ENCODE peak calls at places on chromosomes 5 and 9, in six cellular contexts. Y is mucosa of descending colon, T is BE2C, V is Panc1, J is ascending aorta, I is mammary epithelial cell. O is an unnamed sample. For H3K4me1, the result is how much of the 10 kb centered on the place peaks cover.

GRCh38 chr5:956941-957729 is 51.5 kb upstream of the NKD2 start:
- DNase-seq in Y (peak), T (no peak), V (peak), J (no peak), I (peak), O (no peak)

GRCh38 chr9:27356446-27356845 is 59.5 kb upstream of the EQTN start:
- DNase-seq in Y (no peak), T (no peak), V (no peak), J (no peak), I (no peak), O (no peak)

GRCh38 chr5:40221796-40222195 is 457.9 kb upstream of the PTGER4 start:
- DNase-seq in Y (no peak), T (no peak), V (no peak), J (no peak), I (peak), O (no peak)

GRCh38 chr5:144487761-144488160 is 317.1 kb downstream of the KCTD16 start:
- DNase-seq in Y (no peak), T (no peak), V (no peak), J (no peak), I (no peak), O (no peak)

GRCh38 chr9:84736076-84736475 is 66.5 kb downstream of the NTRK2 start:
- DNase-seq in Y (no peak), T (no peak), V (no peak), J (no peak), I (no peak), O (no peak)

GRCh38 chr9:5382479-5382878 is 42.8 kb upstream of the RLN1 start:
- DNase-seq in Y (no peak), T (no peak), V (no peak), J (no peak), I (no peak), O (no peak)

GRCh38 chr9:79001012-79001411 is 570.8 kb upstream of the TLE4 start:
- DNase-seq in Y (no peak), T (no peak), V (no peak), J (no peak), I (no peak), O (no peak)

GRCh38 chr5:159874308-159874707 is 42.0 kb upstream of the ADRA1B start:
- DNase-seq in Y (no peak), T (no peak), V (no peak), J (no peak), I (peak), O (no peak)

GRCh38 chr5:14405706-14406553 is 175.7 kb upstream of the OTULINL start:
- DNase-seq in Y (peak), T (no peak), V (no peak), J (no peak), I (no peak), O (no peak)

GRCh38 chr5:41821051-41821450 is 49.2 kb downstream of the OXCT1 start:
- DNase-seq in Y (no peak), T (no peak), V (no peak), J (no peak), I (no peak), O (no peak)

GRCh38 chr5:82050955-82051354 is 79.1 kb downstream of the ATG10 start:
- DNase-seq in Y (no peak), T (no peak), V (no peak), J (no peak), I (no peak), O (no peak)

GRCh38 chr5:150787659-150788058 is 9.1 kb downstream of the SMIM3 start:
- DNase-seq in Y (no peak), T (no peak), V (no peak), J (no peak), I (no peak), O (no peak)

GRCh38 chr5:172820046-172820767 is 13.8 kb upstream of the ERGIC1 start:
- DNase-seq in Y (peak), T (no peak), V (no peak), J (no peak), I (peak), O (peak)

GRCh38 chr9:91840882-91841281 is 109.1 kb downstream of the ROR2 start:
- DNase-seq in Y (no peak), T (no peak), V (no peak), J (no peak), I (no peak), O (peak)

GRCh38 chr9:77449177-77450092 is 198.7 kb downstream of the GNA14 start:
- DNase-seq in Y (no peak), T (no peak), V (no peak), J (no peak), I (peak), O (no peak)

GRCh38 chr5:88542786-88543185 is 274.1 kb upstream of the TMEM161B start:
- DNase-seq in Y (no peak), T (no peak), V (no peak), J (no peak), I (no peak), O (no peak)

GRCh38 chr5:76256116-76256889 is 146.8 kb upstream of the IQGAP2 start:
- DNase-seq in Y (peak), T (peak), V (peak), J (no peak), I (peak), O (peak)

GRCh38 chr5:110054240-110054639 is 364.5 kb downstream of the MAN2A1 start:
- DNase-seq in Y (peak), T (peak), V (no peak), J (peak), I (peak), O (peak)

GRCh38 chr5:137802282-137803210 is 48.4 kb upstream of the HNRNPA0 start:
- DNase-seq in Y (no peak), T (no peak), V (no peak), J (no peak), I (no peak), O (no peak)

GRCh38 chr9:297104-297794 is 82.6 kb downstream of the DOCK8 start:
- DNase-seq in Y (no peak), T (no peak), V (no peak), J (peak), I (peak), O (no peak)

GRCh38 chr5:95591490-95591901 is 28.4 kb upstream of the GPR150 start:
- DNase-seq in Y (no peak), T (no peak), V (peak), J (no peak), I (peak), O (no peak)

GRCh38 chr5:38666668-38667498 is 110.4 kb upstream of the LIFR start:
- DNase-seq in Y (no peak), T (peak), V (no peak), J (no peak), I (no peak), O (no peak)

GRCh38 chr5:35202319-35203111 is 27.8 kb downstream of the PRLR start:
- DNase-seq in Y (peak), T (peak), V (no peak), J (no peak), I (no peak), O (no peak)

GRCh38 chr5:104843822-104844221 is 1281.2 kb upstream of the NUDT12 start:
- DNase-seq in Y (no peak), T (no peak), V (no peak), J (no peak), I (no peak), O (no peak)
- H3K4me1 ChIP-seq in Y (under half), T (under half), V (under half), J (under half), I (under half), O (under half)

GRCh38 chr5:99034336-99034735 is 105.5 kb upstream of the CHD1 start:
- DNase-seq in Y (peak), T (no peak), V (no peak), J (no peak), I (no peak), O (no peak)
- H3K4me1 ChIP-seq in Y (under half), T (under half), V (under half), J (under half), I (under half), O (under half)

DNA sequence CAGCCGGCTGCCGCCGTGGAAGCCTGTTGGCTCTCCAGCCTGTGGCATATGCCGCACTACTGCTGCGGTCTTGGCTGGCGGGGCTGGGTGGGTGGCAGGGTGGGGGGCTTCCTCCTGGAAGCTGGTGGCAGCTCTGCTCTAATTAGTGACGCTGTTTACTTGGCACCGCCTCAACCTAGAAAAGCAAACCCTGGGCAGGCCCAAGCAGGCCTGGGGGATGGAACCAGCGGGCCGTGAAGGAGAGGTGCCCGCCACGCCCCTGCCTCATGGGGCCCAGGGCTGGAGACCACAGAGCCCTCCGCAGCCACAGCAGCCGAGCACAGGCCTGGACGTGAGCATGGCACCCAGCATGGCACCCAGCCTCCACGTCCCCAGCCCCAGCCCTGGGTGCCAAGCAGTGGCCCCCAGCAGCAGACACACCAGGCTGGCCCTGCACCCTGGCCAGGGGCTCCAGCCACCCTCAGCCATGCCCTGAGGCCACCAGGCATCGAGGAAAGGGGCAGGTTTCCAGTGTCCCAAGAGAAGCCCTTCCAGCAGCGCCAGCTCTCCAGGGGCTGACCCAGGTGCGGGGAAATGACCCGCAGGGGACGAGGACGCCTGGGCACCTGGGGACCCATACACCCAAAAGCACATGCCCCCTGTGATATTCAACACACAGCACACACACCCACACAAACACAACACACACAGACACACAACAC is 5.4 kb upstream of the CCDC187 start:
- DNase-seq in Y (no peak), T (peak), V (no peak), J (no peak), I (no peak), O (no peak)
- H3K4me1 ChIP-seq in Y (under half), T (under half), V (under half), J (under half), I (under half), O (under half)

GRCh38 chr9:120869360-120869687 is 7.7 kb downstream of the PHF19 start:
- DNase-seq in Y (no peak), T (no peak), V (no peak), J (no peak), I (no peak), O (no peak)
- H3K4me1 ChIP-seq in Y (under half), T (under half), V (under half), J (under half), I (under half), O (under half)

DNA sequence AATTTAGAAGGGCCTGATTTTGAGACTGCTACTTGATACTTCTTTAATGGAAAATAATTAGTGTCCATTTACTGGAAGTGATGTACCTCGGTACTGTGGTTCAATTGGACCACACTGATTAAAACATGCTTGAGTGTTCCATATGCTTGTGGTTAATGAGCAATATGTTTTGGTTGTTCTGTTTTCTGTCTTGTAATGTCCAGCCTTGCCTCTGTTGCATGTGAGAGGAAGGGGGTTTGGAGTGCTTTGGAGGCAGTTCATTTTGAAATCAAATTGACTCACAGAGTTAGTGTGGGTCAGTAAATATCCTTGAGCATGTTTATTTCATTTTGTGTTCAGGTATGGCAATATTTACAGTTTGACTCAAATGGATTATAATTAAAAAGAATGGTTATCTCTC is 334.4 kb downstream of the ARHGEF28 start:
- DNase-seq in Y (no peak), T (no peak), V (no peak), J (no peak), I (peak), O (no peak)
- H3K4me1 ChIP-seq in Y (under half), T (under half), V (under half), J (under half), I (under half), O (under half)

DNA sequence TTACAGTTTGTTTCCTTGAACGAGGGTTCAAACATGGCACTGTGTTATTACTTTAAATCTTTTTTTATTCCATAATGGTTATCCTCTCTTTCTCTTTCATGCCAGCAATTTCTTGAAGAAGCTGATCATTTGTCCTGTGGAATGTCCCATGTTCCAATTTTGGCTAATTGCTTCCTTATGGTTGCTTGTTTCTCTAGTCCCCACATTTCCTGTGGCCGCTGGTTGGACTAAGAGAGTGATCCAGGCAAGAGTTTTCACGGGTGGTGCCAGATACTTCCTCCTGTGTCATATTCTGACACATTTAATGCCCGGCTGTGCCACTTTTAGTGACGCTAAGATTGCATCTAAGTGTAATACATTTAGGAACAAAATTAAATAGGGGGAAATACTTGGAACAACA is 83.8 kb upstream of the FAM169A start:
- DNase-seq in Y (no peak), T (no peak), V (no peak), J (no peak), I (no peak), O (no peak)
- H3K4me1 ChIP-seq in Y (under half), T (under half), V (under half), J (under half), I (under half), O (under half)

GRCh38 chr9:128382261-128382660 is 11.1 kb downstream of the URM1 start:
- DNase-seq in Y (no peak), T (peak), V (no peak), J (no peak), I (no peak), O (no peak)

GRCh38 chr9:128384801-128385492 is 13.8 kb downstream of the URM1 start:
- DNase-seq in Y (no peak), T (no peak), V (no peak), J (no peak), I (no peak), O (no peak)

GRCh38 chr9:128383007-128383753 is 12.0 kb downstream of the URM1 start:
- DNase-seq in Y (no peak), T (no peak), V (no peak), J (no peak), I (no peak), O (no peak)

GRCh38 chr9:128383791-128384190 is 12.6 kb downstream of the URM1 start:
- DNase-seq in Y (no peak), T (no peak), V (no peak), J (no peak), I (no peak), O (no peak)

DNA sequence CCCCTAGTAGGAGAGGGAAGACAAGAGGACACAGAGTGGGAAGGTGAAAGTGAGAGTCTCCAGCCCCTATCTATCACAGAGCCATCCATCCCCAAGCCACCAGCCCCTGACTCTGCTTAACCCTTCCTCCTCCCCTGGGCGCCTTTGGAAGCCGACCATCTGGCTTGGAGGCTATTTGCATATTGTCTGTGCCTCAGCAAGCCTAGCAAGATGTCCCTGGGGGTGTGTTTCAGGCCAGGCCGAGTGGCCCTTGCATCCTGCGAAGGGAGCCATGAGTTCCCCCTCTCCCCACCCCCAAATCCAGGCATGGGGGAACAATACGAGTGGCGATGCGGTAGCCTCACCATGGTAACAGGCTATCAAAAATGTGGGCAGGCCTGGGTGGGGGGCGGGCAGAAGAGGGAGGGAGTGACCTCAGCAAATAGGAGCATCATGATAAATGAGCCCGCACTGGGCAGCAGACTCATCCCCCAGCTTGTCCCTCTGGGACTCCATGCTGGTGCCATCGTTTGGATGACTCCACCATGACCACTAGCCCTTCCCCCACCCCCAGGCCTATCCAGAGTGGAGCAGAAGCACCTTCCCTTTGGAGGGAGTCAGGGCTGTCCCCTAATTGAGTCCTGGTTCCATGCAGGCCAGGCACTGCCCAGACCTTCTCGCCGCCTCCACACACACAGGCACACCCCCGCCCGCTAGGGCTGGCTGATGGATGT is 14.5 kb downstream of the URM1 start:
- DNase-seq in Y (no peak), T (no peak), V (no peak), J (no peak), I (no peak), O (no peak)
- H3K4me1 ChIP-seq in Y (under half), T (under half), V (under half), J (under half), I (under half), O (under half)

DNA sequence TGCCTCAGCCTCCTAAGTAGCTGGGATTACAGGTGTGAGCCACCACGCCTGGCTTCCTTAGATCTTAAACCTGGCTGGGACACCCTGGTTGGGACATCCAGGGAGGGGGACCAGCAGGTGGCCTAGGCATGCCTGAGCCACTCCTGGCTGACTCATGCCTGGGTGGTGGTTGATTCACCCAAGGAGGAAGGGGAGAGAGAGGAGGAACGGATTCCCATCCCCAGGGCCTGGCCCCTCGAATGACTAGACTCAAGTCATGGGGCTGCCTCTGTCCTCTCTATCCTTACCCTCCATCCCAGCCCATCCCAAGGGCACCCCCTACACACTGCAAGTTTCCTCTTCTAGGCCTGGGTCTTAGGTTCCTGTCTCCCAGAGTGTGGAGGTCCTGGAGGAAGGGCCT is 12.7 kb downstream of the EEIG1 start:
- DNase-seq in Y (peak), T (peak), V (peak), J (no peak), I (peak), O (peak)
- H3K4me1 ChIP-seq in Y (half or more), T (half or more), V (half or more), J (under half), I (half or more), O (half or more)

DNA sequence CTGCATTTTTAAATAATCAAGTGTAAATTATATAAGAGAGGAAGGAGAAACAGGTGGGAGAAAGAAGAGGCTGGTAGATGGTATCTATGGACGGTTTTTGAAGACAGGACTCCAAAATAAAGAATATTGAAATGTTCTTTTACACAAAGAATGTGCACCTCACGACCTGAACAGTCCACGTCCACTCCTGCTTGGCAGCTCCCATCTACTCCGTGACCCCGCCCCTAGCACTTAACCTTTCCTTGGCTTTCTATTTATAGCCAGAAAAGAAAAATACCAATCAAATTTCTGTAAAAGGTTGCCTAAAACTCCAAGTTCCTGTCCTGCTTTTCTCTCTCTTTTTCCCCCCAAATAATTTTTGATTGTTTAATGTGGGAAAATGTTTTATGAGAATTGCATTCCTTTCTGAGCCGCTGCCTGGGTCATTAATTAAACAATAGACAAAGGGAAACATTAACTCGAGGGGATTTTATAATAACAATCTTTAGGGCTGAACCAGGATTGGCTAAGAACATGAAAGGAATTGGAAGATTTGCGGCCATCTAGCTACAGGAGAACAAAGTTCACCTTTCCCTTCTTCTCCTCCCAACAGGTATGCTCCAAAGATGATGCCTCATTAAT is 173.6 kb upstream of the MAP3K1 start:
- DNase-seq in Y (no peak), T (no peak), V (no peak), J (no peak), I (no peak), O (no peak)
- H3K4me1 ChIP-seq in Y (under half), T (under half), V (under half), J (under half), I (under half), O (under half)

DNA sequence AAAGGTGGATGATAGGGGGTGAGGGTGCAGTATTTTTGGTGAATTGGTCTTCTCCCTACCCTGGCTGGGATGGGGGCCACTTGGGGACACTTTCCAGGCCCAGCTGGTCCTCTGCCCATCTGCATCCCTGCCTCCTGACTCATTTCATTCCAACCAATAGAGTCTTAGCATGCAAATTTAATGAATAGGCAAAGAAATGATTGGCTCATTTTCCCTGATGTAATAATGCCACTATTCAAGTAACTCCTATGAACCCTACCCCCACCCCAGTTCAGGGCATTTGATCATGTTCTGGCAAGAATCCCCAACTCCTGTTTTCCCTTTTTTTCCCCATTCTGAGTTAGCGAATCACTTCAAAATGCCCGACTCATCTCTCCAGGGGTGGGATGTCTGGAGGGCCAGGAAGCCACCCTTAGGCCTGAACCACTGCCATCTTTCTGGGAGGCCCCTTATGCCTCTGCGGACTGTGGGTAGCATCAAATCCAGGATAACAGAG is 56.7 kb downstream of the PCDH1 start:
- DNase-seq in Y (no peak), T (peak), V (no peak), J (no peak), I (peak), O (no peak)
- H3K4me1 ChIP-seq in Y (under half), T (under half), V (under half), J (under half), I (under half), O (under half)